ENCODE peak calls at places on chromosome 22, in four cellular contexts. One of them, this sample, is unnamed.

GRCh38 chr22:35033635-35034296 is 32.2 kb upstream of the ISX start:
- DNase-seq in HCT116: no peak
- DNase-seq in body of pancreas: no peak
- DNase-seq in upper lobe of left lung: no peak
- DNase-seq in this sample: no peak

GRCh38 chr22:45493286-45493771 is 9.4 kb upstream of the FBLN1 start:
- DNase-seq in HCT116: no peak
- DNase-seq in body of pancreas: peak; percentile 20
- DNase-seq in upper lobe of left lung: no peak
- DNase-seq in this sample: no peak

GRCh38 chr22:19766506-19767426 is 6.2 kb downstream of the TBX1 start:
- DNase-seq in HCT116: peak; percentile 50
- DNase-seq in body of pancreas: peak; percentile 67
- DNase-seq in upper lobe of left lung: peak; percentile 52
- DNase-seq in this sample: no peak

GRCh38 chr22:47333625-47334024 is 571.2 kb downstream of the TBC1D22A start:
- DNase-seq in HCT116: peak; percentile 56
- DNase-seq in body of pancreas: no peak
- DNase-seq in upper lobe of left lung: no peak
- DNase-seq in this sample: no peak

GRCh38 chr22:40021401-40022000 is 26.7 kb downstream of the FAM83F start:
- DNase-seq in HCT116: no peak
- DNase-seq in body of pancreas: no peak
- DNase-seq in upper lobe of left lung: no peak
- DNase-seq in this sample: no peak

GRCh38 chr22:20571531-20572007 is 64.2 kb downstream of the MED15 start:
- DNase-seq in HCT116: no peak
- DNase-seq in body of pancreas: peak; percentile 53
- DNase-seq in upper lobe of left lung: no peak
- DNase-seq in this sample: no peak

GRCh38 chr22:20438066-20438677 is 547 bp upstream of the SCARF2 start:
- DNase-seq in HCT116: no peak
- DNase-seq in body of pancreas: no peak
- DNase-seq in upper lobe of left lung: no peak
- DNase-seq in this sample: no peak

GRCh38 chr22:20298803-20299735 is 20.8 kb downstream of the DGCR6L start:
- DNase-seq in HCT116: peak; percentile 71
- DNase-seq in body of pancreas: peak; percentile 95
- DNase-seq in upper lobe of left lung: peak; percentile 87
- DNase-seq in this sample: peak; percentile 84

GRCh38 chr22:28268845-28269244 is 349.8 kb upstream of the PITPNB start:
- DNase-seq in HCT116: no peak
- DNase-seq in body of pancreas: no peak
- DNase-seq in upper lobe of left lung: no peak
- DNase-seq in this sample: no peak

GRCh38 chr22:19545935-19546207 is 21.7 kb upstream of the CLDN5 start:
- DNase-seq in HCT116: no peak
- DNase-seq in body of pancreas: no peak
- DNase-seq in upper lobe of left lung: no peak
- DNase-seq in this sample: no peak

GRCh38 chr22:42673898-42674390 is 24.8 kb upstream of the CYB5R3 start:
- DNase-seq in HCT116: no peak
- DNase-seq in body of pancreas: no peak
- DNase-seq in upper lobe of left lung: no peak
- DNase-seq in this sample: no peak

GRCh38 chr22:38257650-38258246 is 15.1 kb downstream of the TMEM184B start:
- DNase-seq in HCT116: no peak
- DNase-seq in body of pancreas: peak; percentile 84
- DNase-seq in upper lobe of left lung: no peak
- DNase-seq in this sample: no peak
- TF ChIP-seq CTCF in HCT116: no peak
- TF ChIP-seq CTCF in body of pancreas: peak; percentile 33
- TF ChIP-seq CTCF in upper lobe of left lung: no peak
- TF ChIP-seq CTCF in this sample: no peak

DNA sequence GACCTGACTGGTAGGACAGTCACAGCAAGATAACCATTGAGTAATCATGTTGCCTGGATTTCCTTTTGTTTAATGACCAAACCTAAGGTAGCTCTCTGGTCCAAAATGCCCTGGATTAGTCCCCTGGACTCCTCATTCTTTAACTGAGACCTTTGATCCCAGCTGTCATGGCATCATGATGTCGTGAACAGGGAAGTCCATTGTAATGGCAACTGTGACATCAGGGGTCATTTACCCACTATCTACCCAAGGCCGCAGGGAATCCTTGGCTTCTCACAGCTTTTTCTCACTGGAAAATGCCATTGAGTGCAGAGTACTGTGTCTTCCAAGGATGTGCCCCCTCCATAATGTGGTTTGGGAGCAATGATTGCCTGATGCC is 29.1 kb upstream of the IGLL5 start:
- DNase-seq in HCT116: no peak
- DNase-seq in body of pancreas: no peak
- DNase-seq in upper lobe of left lung: no peak
- DNase-seq in this sample: no peak
- H3K27ac ChIP-seq in HCT116: no peak overlapping the region
- H3K27ac ChIP-seq in body of pancreas: no peak overlapping the region
- H3K27ac ChIP-seq in upper lobe of left lung: no peak overlapping the region
- H3K27ac ChIP-seq in this sample: no peak overlapping the region

GRCh38 chr22:37117092-37117491 is 7.6 kb upstream of the TMPRSS6 start:
- DNase-seq in HCT116: no peak
- DNase-seq in body of pancreas: no peak
- DNase-seq in upper lobe of left lung: no peak
- DNase-seq in this sample: no peak

GRCh38 chr22:37118083-37118482 is 8.6 kb upstream of the TMPRSS6 start:
- DNase-seq in HCT116: no peak
- DNase-seq in body of pancreas: no peak
- DNase-seq in upper lobe of left lung: no peak
- DNase-seq in this sample: no peak

GRCh38 chr22:37120569-37121340 is 11.2 kb upstream of the TMPRSS6 start:
- DNase-seq in HCT116: no peak
- DNase-seq in body of pancreas: no peak
- DNase-seq in upper lobe of left lung: no peak
- DNase-seq in this sample: no peak

GRCh38 chr22:37121887-37122591 is 12.5 kb upstream of the TMPRSS6 start:
- DNase-seq in HCT116: no peak
- DNase-seq in body of pancreas: no peak
- DNase-seq in upper lobe of left lung: peak; percentile 60
- DNase-seq in this sample: peak; percentile 40

GRCh38 chr22:37119872-37120271 is 10.4 kb upstream of the TMPRSS6 start:
- DNase-seq in HCT116: no peak
- DNase-seq in body of pancreas: no peak
- DNase-seq in upper lobe of left lung: no peak
- DNase-seq in this sample: no peak
- H3K4me1 ChIP-seq in HCT116: no peaks in the 10 kb centered on the region
- H3K4me1 ChIP-seq in body of pancreas: no peaks in the 10 kb centered on the region
- H3K4me1 ChIP-seq in upper lobe of left lung: no peaks in the 10 kb centered on the region
- H3K4me1 ChIP-seq in this sample: no peaks in the 10 kb centered on the region

DNA sequence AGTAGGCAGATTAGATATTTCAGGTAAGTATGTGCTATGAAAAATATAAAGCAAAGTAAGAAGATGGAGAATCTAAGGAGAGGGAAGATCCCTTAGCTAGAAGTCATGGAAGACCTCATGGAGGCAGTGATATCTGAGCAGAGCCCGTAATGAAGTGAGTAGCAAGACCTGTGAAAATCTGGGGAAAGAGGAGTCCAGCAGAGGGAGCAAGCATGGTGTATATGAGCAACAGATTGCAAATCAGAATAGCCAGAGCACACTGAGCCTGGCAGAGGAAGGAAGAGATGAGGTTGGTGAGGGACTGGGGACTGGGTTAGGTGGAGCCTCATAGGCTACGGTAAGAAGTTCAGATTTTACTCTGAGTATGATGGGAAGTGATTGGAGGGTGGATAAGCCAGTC is 9.4 kb downstream of the LHFPL7 start:
- DNase-seq in HCT116: no peak
- DNase-seq in body of pancreas: peak; percentile 35
- DNase-seq in upper lobe of left lung: no peak
- DNase-seq in this sample: no peak
- TF ChIP-seq CTCF in HCT116: peak; percentile 53
- TF ChIP-seq CTCF in body of pancreas: peak; percentile 18
- TF ChIP-seq CTCF in upper lobe of left lung: no peak
- TF ChIP-seq CTCF in this sample: no peak

DNA sequence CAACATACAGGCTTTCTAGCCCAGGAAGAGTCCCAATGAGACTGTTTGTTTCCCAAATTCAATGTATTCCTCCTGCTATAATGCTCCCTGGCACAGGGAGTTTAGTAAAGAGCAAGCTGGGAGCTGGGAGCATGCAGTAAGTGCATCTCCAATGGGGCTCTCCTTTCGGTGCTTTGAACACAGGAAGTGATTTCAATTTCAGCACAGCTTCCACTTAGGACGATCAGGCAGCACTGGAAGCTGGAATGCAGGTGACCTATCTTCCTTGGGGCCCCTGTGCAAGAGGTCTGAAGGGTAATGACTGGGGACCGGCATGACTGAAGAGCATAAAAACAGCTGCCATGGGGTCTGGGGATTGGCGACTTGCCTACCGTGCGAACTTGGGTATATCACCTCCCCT is 76.0 kb downstream of the LARGE1 start:
- DNase-seq in HCT116: no peak
- DNase-seq in body of pancreas: no peak
- DNase-seq in upper lobe of left lung: no peak
- DNase-seq in this sample: no peak
- H3K27ac ChIP-seq in HCT116: no peak overlapping the region
- H3K27ac ChIP-seq in body of pancreas: no peak overlapping the region
- H3K27ac ChIP-seq in upper lobe of left lung: peak overlapping the region; percentile 35
- H3K27ac ChIP-seq in this sample: no peak overlapping the region

GRCh38 chr22:41530612-41531421 is 13.5 kb downstream of the POLR3H start:
- DNase-seq in HCT116: no peak
- DNase-seq in body of pancreas: no peak
- DNase-seq in upper lobe of left lung: no peak
- DNase-seq in this sample: no peak
- H3K4me1 ChIP-seq in HCT116: no peaks in the 10 kb centered on the region
- H3K4me1 ChIP-seq in body of pancreas: no peaks in the 10 kb centered on the region
- H3K4me1 ChIP-seq in upper lobe of left lung: peaks cover 8% of the 10 kb centered on the region
- H3K4me1 ChIP-seq in this sample: peaks cover 7% of the 10 kb centered on the region

GRCh38 chr22:24117942-24118341 is 63.3 kb upstream of the SUSD2 start:
- DNase-seq in HCT116: no peak
- DNase-seq in body of pancreas: no peak
- DNase-seq in upper lobe of left lung: no peak
- DNase-seq in this sample: no peak
- TF ChIP-seq CTCF in HCT116: peak; percentile 29
- TF ChIP-seq CTCF in body of pancreas: no peak
- TF ChIP-seq CTCF in upper lobe of left lung: no peak
- TF ChIP-seq CTCF in this sample: no peak

DNA sequence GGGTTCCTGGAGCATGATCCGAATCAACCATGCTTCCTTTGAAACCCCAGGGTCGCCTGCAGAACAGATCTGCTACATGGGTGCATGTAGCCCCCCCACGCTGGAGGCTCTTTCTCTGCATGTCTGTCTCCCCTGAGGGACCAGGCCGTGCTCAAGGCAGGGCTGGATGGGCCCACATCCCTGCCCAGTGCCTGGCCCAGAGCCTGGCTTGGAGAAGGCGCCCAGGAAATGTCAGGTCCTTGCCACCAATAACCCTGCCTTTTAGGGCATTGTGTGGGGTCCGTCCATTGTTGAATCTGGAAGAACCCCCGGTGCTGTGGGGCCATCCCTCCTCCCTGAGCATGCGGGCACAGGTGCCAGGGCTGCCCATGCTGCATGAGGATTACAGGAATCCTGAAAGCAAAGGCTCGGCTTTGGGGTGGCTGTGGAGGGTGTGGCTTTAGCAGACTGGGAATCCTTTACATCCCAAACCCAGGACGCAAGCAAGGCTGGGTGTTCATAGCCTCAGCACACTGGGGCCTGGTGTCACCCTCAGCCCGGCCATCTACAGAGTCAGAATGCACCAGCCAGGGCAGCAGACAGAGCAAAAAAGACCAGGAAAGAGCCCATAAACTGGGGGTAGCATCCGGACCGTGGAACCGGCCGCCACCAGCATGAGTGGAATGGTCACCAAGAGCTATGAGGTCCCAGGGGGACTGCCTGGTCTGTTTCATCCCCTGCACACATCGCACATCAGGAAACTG is 48.2 kb downstream of the RTL6 start:
- DNase-seq in HCT116: no peak
- DNase-seq in body of pancreas: no peak
- DNase-seq in upper lobe of left lung: peak; percentile 11
- DNase-seq in this sample: no peak
- H3K27ac ChIP-seq in HCT116: no peak overlapping the region
- H3K27ac ChIP-seq in body of pancreas: no peak overlapping the region
- H3K27ac ChIP-seq in upper lobe of left lung: no peak overlapping the region
- H3K27ac ChIP-seq in this sample: peak overlapping the region; percentile 22

GRCh38 chr22:30880847-30881246 is 87.7 kb downstream of the MORC2 start:
- DNase-seq in HCT116: no peak
- DNase-seq in body of pancreas: no peak
- DNase-seq in upper lobe of left lung: no peak
- DNase-seq in this sample: no peak

GRCh38 chr22:30881361-30882180 is 87.0 kb downstream of the MORC2 start:
- DNase-seq in HCT116: no peak
- DNase-seq in body of pancreas: peak; percentile 16
- DNase-seq in upper lobe of left lung: no peak
- DNase-seq in this sample: no peak

GRCh38 chr22:30883586-30884145 is 84.9 kb downstream of the MORC2 start:
- DNase-seq in HCT116: no peak
- DNase-seq in body of pancreas: no peak
- DNase-seq in upper lobe of left lung: no peak
- DNase-seq in this sample: no peak

GRCh38 chr22:30882974-30883533 is 85.5 kb downstream of the MORC2 start:
- DNase-seq in HCT116: no peak
- DNase-seq in body of pancreas: no peak
- DNase-seq in upper lobe of left lung: no peak
- DNase-seq in this sample: no peak

DNA sequence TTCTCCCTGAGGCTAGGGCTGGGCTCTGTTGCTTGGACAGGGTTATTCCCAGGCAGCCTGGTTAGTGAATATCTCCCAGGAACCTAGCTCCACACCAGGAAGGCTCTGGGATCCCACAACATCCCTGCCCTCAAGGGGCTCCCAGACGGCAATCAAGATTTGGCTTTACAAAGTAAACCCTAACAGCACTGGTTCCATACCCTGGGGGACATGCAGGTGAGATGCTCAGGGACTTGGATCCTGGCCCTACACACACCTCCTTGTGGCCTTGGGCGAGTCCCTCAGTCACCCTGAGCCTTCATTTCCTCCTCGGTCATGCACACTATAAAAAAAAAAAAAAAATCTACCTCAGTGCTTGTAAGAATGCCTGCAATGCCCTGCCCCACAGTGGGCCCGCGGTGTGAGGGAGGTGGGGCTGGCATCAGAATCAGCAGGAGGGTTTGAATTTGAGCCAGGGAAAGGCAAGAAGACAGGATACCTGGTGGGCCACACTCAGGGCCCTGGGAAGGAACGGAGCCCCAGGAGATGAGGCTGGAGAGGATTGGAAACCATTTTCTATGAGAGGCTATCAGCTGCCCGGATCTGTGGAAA is 86.3 kb downstream of the MORC2 start:
- DNase-seq in HCT116: no peak
- DNase-seq in body of pancreas: no peak
- DNase-seq in upper lobe of left lung: no peak
- DNase-seq in this sample: no peak
- H3K4me1 ChIP-seq in HCT116: peaks cover 9% of the 10 kb centered on the region
- H3K4me1 ChIP-seq in body of pancreas: peaks cover 6% of the 10 kb centered on the region
- H3K4me1 ChIP-seq in upper lobe of left lung: no peaks in the 10 kb centered on the region
- H3K4me1 ChIP-seq in this sample: no peaks in the 10 kb centered on the region